ENCODE peak calls at places on chromosomes 3 and 15, in six cellular contexts. G, B, J, Y, U and L are unnamed samples.

GRCh38 chr3:102114264-102114979 is 265.1 kb downstream of the NFKBIZ start:
- DNase-seq in G (no peak), B (no peak), J (no peak), Y (peak; percentile 72), U (no peak), L (no peak)

GRCh38 chr3:134463676-134464611 is 21.8 kb downstream of the ANAPC13 start:
- DNase-seq in G (no peak), B (peak; percentile 80), J (peak; percentile 69), Y (no peak), U (no peak), L (no peak)

GRCh38 chr3:136819784-136820640 is 1.1 kb downstream of the SLC35G2 start:
- DNase-seq in G (no peak), B (peak; percentile 72), J (peak; percentile 65), Y (peak; percentile 38), U (peak; percentile 74), L (no peak)

GRCh38 chr3:29384640-29385039 is 103.8 kb downstream of the RBMS3 start:
- DNase-seq in G (no peak), B (no peak), J (no peak), Y (no peak), U (no peak), L (no peak)

GRCh38 chr15:96058103-96058851 is 272.2 kb upstream of the NR2F2 start:
- DNase-seq in G (no peak), B (no peak), J (no peak), Y (no peak), U (no peak), L (no peak)

GRCh38 chr15:76058714-76059319 is 968 bp upstream of the TMEM266 start:
- DNase-seq in G (no peak), B (peak; percentile 42), J (peak; percentile 21), Y (no peak), U (no peak), L (no peak)

GRCh38 chr3:17638351-17638750 is 104.1 kb downstream of the TBC1D5 start:
- DNase-seq in G (no peak), B (no peak), J (no peak), Y (no peak), U (no peak), L (no peak)

GRCh38 chr15:59553879-59554735 is 57.5 kb upstream of the GCNT3 start:
- DNase-seq in G (no peak), B (no peak), J (no peak), Y (no peak), U (no peak), L (no peak)

GRCh38 chr3:123148772-123149171 is 53.0 kb upstream of the SEC22A start:
- DNase-seq in G (no peak), B (no peak), J (no peak), Y (no peak), U (no peak), L (no peak)

GRCh38 chr15:82646250-82647044 is 716 bp downstream of the CPEB1 start:
- DNase-seq in G (no peak), B (peak; percentile 62), J (peak; percentile 34), Y (no peak), U (no peak), L (no peak)

GRCh38 chr3:10599444-10599843 is 94.1 kb upstream of the ATP2B2 start:
- DNase-seq in G (no peak), B (no peak), J (no peak), Y (no peak), U (no peak), L (no peak)

GRCh38 chr15:94098877-94099606 is 132.3 kb upstream of the MCTP2 start:
- DNase-seq in G (no peak), B (no peak), J (no peak), Y (no peak), U (no peak), L (no peak)

GRCh38 chr15:66390670-66391069 is 4.0 kb downstream of the MAP2K1 start:
- DNase-seq in G (no peak), B (no peak), J (no peak), Y (no peak), U (no peak), L (no peak)

GRCh38 chr15:63018639-63019038 is 23.9 kb upstream of the TPM1 start:
- DNase-seq in G (no peak), B (no peak), J (no peak), Y (no peak), U (no peak), L (no peak)

GRCh38 chr3:115518100-115518852 is 105.0 kb upstream of the GAP43 start:
- DNase-seq in G (no peak), B (no peak), J (peak; percentile 17), Y (no peak), U (peak; percentile 8), L (no peak)

GRCh38 chr3:4421121-4421520 is 45.9 kb downstream of the SUMF1 start:
- DNase-seq in G (no peak), B (no peak), J (no peak), Y (no peak), U (peak; percentile 8), L (no peak)

GRCh38 chr3:137263982-137264777 is 306.4 kb downstream of the IL20RB start:
- DNase-seq in G (no peak), B (no peak), J (peak; percentile 15), Y (no peak), U (no peak), L (no peak)

GRCh38 chr15:100060276-100060926 is 281.4 kb downstream of the ADAMTS17 start:
- DNase-seq in G (no peak), B (no peak), J (no peak), Y (no peak), U (no peak), L (no peak)

GRCh38 chr3:3815206-3815605 is 16.0 kb downstream of the LRRN1 start:
- DNase-seq in G (no peak), B (no peak), J (no peak), Y (no peak), U (no peak), L (no peak)

GRCh38 chr3:194198938-194199337 is 63.0 kb downstream of the HES1 start:
- DNase-seq in G (no peak), B (no peak), J (no peak), Y (no peak), U (no peak), L (no peak)

GRCh38 chr15:65346856-65347598 is 30.8 kb downstream of the IGDCC3 start:
- DNase-seq in G (no peak), B (no peak), J (no peak), Y (no peak), U (no peak), L (no peak)

GRCh38 chr3:134618473-134618860 is 32.4 kb downstream of the KY start:
- DNase-seq in G (no peak), B (no peak), J (no peak), Y (no peak), U (no peak), L (no peak)

GRCh38 chr3:57393957-57394356 is 101.5 kb upstream of the ASB14 start:
- DNase-seq in G (no peak), B (no peak), J (no peak), Y (no peak), U (no peak), L (no peak)

GRCh38 chr15:50857763-50858162 is 50.7 kb upstream of the AP4E1 start:
- DNase-seq in G (no peak), B (no peak), J (no peak), Y (no peak), U (no peak), L (no peak)

GRCh38 chr3:126399348-126399730 is 4.6 kb downstream of the CFAP100 start:
- DNase-seq in G (no peak), B (no peak), J (no peak), Y (no peak), U (no peak), L (no peak)

GRCh38 chr15:70158309-70158995 is 60.7 kb upstream of the TLE3 start:
- DNase-seq in G (no peak), B (no peak), J (no peak), Y (no peak), U (no peak), L (no peak)

GRCh38 chr15:66985653-66986052 is 79.7 kb upstream of the SMAD3 start:
- DNase-seq in G (no peak), B (no peak), J (no peak), Y (no peak), U (no peak), L (no peak)

GRCh38 chr3:112096176-112096575 is 10.0 kb downstream of the C3orf52 start:
- DNase-seq in G (no peak), B (no peak), J (no peak), Y (no peak), U (no peak), L (no peak)

GRCh38 chr3:53883008-53883407 is 1.1 kb upstream of the ACTR8 start:
- DNase-seq in G (no peak), B (no peak), J (no peak), Y (no peak), U (no peak), L (no peak)

GRCh38 chr15:87478688-87479072 is 777.9 kb downstream of the NTRK3 start:
- DNase-seq in G (no peak), B (no peak), J (no peak), Y (no peak), U (no peak), L (no peak)

GRCh38 chr15:54803987-54804386 is 392.8 kb downstream of the RSL24D1 start:
- DNase-seq in G (no peak), B (no peak), J (no peak), Y (no peak), U (no peak), L (no peak)

GRCh38 chr3:81279481-81280273 is 481.8 kb downstream of the GBE1 start:
- DNase-seq in G (no peak), B (no peak), J (no peak), Y (no peak), U (no peak), L (no peak)